ENCODE peak calls at places on chromosomes 11 and 22, in seven cellular contexts. J is IMR-90, P is mesendoderm, G is H1, C is H9, E is neuronal stem cell, V is trophoblast cell. H is an unnamed sample.

GRCh38 chr11:1126935-1127663 is 30.7 kb upstream of the MUC5AC start:
- DNase-seq in J (no peak), P (no peak), G (no peak), C (peak), E (no peak), V (no peak), H (no peak)

GRCh38 chr22:20857838-20858614 is 585 bp downstream of the PI4KA start:
- DNase-seq in J (peak), P (peak), G (peak), C (peak), E (peak), V (peak), H (peak)

GRCh38 chr22:35842954-35843353 is 125.3 kb downstream of the APOL5 start:
- DNase-seq in J (peak), P (peak), G (no peak), C (peak), E (no peak), V (peak), H (peak)

GRCh38 chr11:58027341-58027740 is 3.4 kb upstream of the OR6Q1 start:
- DNase-seq in J (peak), P (no peak), G (no peak), C (no peak), E (no peak), V (peak), H (peak)

GRCh38 chr11:353315-353857 is 15.9 kb upstream of the B4GALNT4 start:
- DNase-seq in J (peak), P (peak), G (no peak), C (peak), E (no peak), V (no peak), H (peak)

GRCh38 chr11:20013346-20014066 is 146.8 kb downstream of the DBX1 start:
- DNase-seq in J (peak), P (no peak), G (no peak), C (no peak), E (no peak), V (peak), H (no peak)

GRCh38 chr11:6354651-6355485 is 34.6 kb upstream of the CAVIN3 start:
- DNase-seq in J (no peak), P (no peak), G (no peak), C (no peak), E (no peak), V (no peak), H (peak)

GRCh38 chr11:35165416-35166368 is 26.7 kb downstream of the CD44 start:
- DNase-seq in J (peak), P (no peak), G (no peak), C (no peak), E (no peak), V (peak), H (peak)

GRCh38 chr11:29005401-29005980 is 897.3 kb downstream of the METTL15 start:
- DNase-seq in J (no peak), P (peak), G (no peak), C (peak), E (no peak), V (no peak), H (no peak)

GRCh38 chr11:18452927-18453326 is 2.7 kb upstream of the LDHAL6A start:
- DNase-seq in J (peak), P (peak), G (no peak), C (no peak), E (no peak), V (no peak), H (no peak)

GRCh38 chr11:12725047-12725862 is 51.0 kb downstream of the TEAD1 start:
- DNase-seq in J (no peak), P (no peak), G (no peak), C (no peak), E (no peak), V (no peak), H (peak)

GRCh38 chr11:63804259-63804658 is 9.0 kb upstream of the SPINDOC start:
- DNase-seq in J (no peak), P (no peak), G (no peak), C (no peak), E (no peak), V (peak), H (no peak)

GRCh38 chr22:46662226-46662625 is 42.0 kb downstream of the GRAMD4 start:
- DNase-seq in J (no peak), P (no peak), G (no peak), C (no peak), E (no peak), V (no peak), H (no peak)

GRCh38 chr22:46659059-46659790 is 39.0 kb downstream of the GRAMD4 start:
- DNase-seq in J (no peak), P (no peak), G (no peak), C (no peak), E (no peak), V (no peak), H (no peak)

GRCh38 chr22:46661221-46661851 is 41.1 kb downstream of the GRAMD4 start:
- DNase-seq in J (peak), P (no peak), G (no peak), C (no peak), E (no peak), V (peak), H (peak)

GRCh38 chr22:46659791-46660186 is 39.6 kb downstream of the GRAMD4 start:
- DNase-seq in J (no peak), P (no peak), G (no peak), C (no peak), E (no peak), V (no peak), H (no peak)

GRCh38 chr22:46660604-46661201 is 40.5 kb downstream of the GRAMD4 start:
- DNase-seq in J (no peak), P (no peak), G (no peak), C (no peak), E (no peak), V (no peak), H (no peak)
- H3K4ac ChIP-seq in J (no peak), P (no peak), G (no peak), C (no peak), E (no peak), V (no peak), H (no peak)

GRCh38 chr11:114610550-114610949 is 15.0 kb upstream of the NXPE4 start:
- DNase-seq in J (no peak), P (no peak), G (no peak), C (no peak), E (no peak), V (no peak), H (no peak)

GRCh38 chr11:114606003-114606801 is 10.6 kb upstream of the NXPE4 start:
- DNase-seq in J (peak), P (no peak), G (no peak), C (no peak), E (no peak), V (peak), H (peak)

GRCh38 chr11:114610984-114611944 is 15.7 kb upstream of the NXPE4 start:
- DNase-seq in J (peak), P (peak), G (no peak), C (no peak), E (no peak), V (no peak), H (peak)

GRCh38 chr11:114607753-114608459 is 12.3 kb upstream of the NXPE4 start:
- DNase-seq in J (no peak), P (no peak), G (no peak), C (no peak), E (no peak), V (peak), H (no peak)

GRCh38 chr11:114609429-114609828 is 13.8 kb upstream of the NXPE4 start:
- DNase-seq in J (no peak), P (no peak), G (no peak), C (no peak), E (no peak), V (no peak), H (no peak)
- H3K4ac ChIP-seq in J (no peak), P (no peak), G (no peak), C (no peak), E (no peak), V (no peak), H (no peak)

GRCh38 chr11:47269829-47270305 is at the start of gene MADD:
- DNase-seq in J (peak), P (no peak), G (no peak), C (peak), E (peak), V (peak), H (peak)

GRCh38 chr11:47272706-47273105 is 2.8 kb downstream of the MADD start:
- DNase-seq in J (peak), P (no peak), G (no peak), C (no peak), E (no peak), V (no peak), H (peak)

GRCh38 chr11:47270331-47271271 is 668 bp downstream of the MADD start:
- DNase-seq in J (peak), P (peak), G (no peak), C (no peak), E (no peak), V (peak), H (peak)

GRCh38 chr11:47271961-47272661 is 2.2 kb downstream of the MADD start:
- DNase-seq in J (no peak), P (peak), G (no peak), C (no peak), E (no peak), V (no peak), H (no peak)

GRCh38 chr11:47271328-47271727 is 1.4 kb downstream of the MADD start:
- DNase-seq in J (no peak), P (peak), G (no peak), C (no peak), E (no peak), V (no peak), H (no peak)
- H3K4ac ChIP-seq in J (no peak), P (no peak), G (no peak), C (no peak), E (no peak), V (no peak), H (no peak)

GRCh38 chr11:129316781-129317180 is 58.9 kb upstream of the BARX2 start:
- DNase-seq in J (no peak), P (no peak), G (no peak), C (no peak), E (no peak), V (no peak), H (no peak)
- H3K4ac ChIP-seq in J (no peak), P (no peak), G (no peak), C (no peak), E (no peak), V (no peak), H (no peak)

GRCh38 chr22:32518848-32519247 is 44.2 kb downstream of the FBXO7 start:
- DNase-seq in J (no peak), P (peak), G (no peak), C (no peak), E (no peak), V (peak), H (no peak)
- H3K4ac ChIP-seq in J (no peak), P (no peak), G (no peak), C (no peak), E (no peak), V (no peak), H (no peak)

H was measured in mesenchymal stem cell.